ENCODE peak calls at places on chromosomes 2 and 18, in five cellular contexts. H, K, L, P and W are unnamed samples.

GRCh38 chr2:188870289-188870688 is 103.9 kb upstream of the COL3A1 start:
- DNase-seq in H (no peak), K (no peak), L (no peak), P (no peak), W (no peak)

GRCh38 chr2:61180686-61181085 is 18.7 kb downstream of the C2orf74 start:
- DNase-seq in H (no peak), K (no peak), L (no peak), P (no peak), W (no peak)

GRCh38 chr2:96684883-96685282 is 42.3 kb downstream of the FER1L5 start:
- DNase-seq in H (no peak), K (no peak), L (no peak), P (no peak), W (no peak)

GRCh38 chr2:2843969-2844548 is 513.0 kb upstream of the MYT1L start:
- DNase-seq in H (no peak), K (peak), L (no peak), P (no peak), W (peak)

GRCh38 chr18:34122724-34123334 is 101.9 kb downstream of the NOL4 start:
- DNase-seq in H (no peak), K (peak), L (no peak), P (peak), W (peak)

GRCh38 chr18:37516361-37516853 is 49.2 kb downstream of the CELF4 start:
- DNase-seq in H (no peak), K (no peak), L (no peak), P (no peak), W (no peak)

GRCh38 chr2:47068966-47069627 is 86.0 kb downstream of the STPG4 start:
- DNase-seq in H (peak), K (no peak), L (no peak), P (no peak), W (no peak)

GRCh38 chr2:73610111-73610510 is 32.1 kb downstream of the NAT8 start:
- DNase-seq in H (no peak), K (no peak), L (no peak), P (no peak), W (no peak)

GRCh38 chr18:22355598-22355997 is 62.1 kb downstream of the CTAGE1 start:
- DNase-seq in H (no peak), K (no peak), L (no peak), P (no peak), W (no peak)

GRCh38 chr2:223563462-223563861 is 38.7 kb downstream of the SCG2 start:
- DNase-seq in H (no peak), K (peak), L (no peak), P (no peak), W (no peak)

GRCh38 chr18:48084041-48084757 is 153.7 kb upstream of the SMAD2 start:
- DNase-seq in H (no peak), K (no peak), L (no peak), P (no peak), W (no peak)

GRCh38 chr18:5395860-5396448 is 100.4 kb upstream of the ZBTB14 start:
- DNase-seq in H (no peak), K (no peak), L (no peak), P (no peak), W (no peak)

GRCh38 chr2:113200736-113201490 is 27.1 kb downstream of the PSD4 start:
- DNase-seq in H (no peak), K (no peak), L (no peak), P (no peak), W (no peak)

GRCh38 chr18:52510139-52510538 is 170.1 kb downstream of the DCC start:
- DNase-seq in H (no peak), K (no peak), L (no peak), P (no peak), W (peak)

GRCh38 chr18:52903858-52904257 is 563.9 kb downstream of the DCC start:
- DNase-seq in H (no peak), K (no peak), L (peak), P (no peak), W (peak)

GRCh38 chr2:58240595-58240937 is 559 bp downstream of the FANCL start:
- DNase-seq in H (no peak), K (peak), L (no peak), P (no peak), W (no peak)

GRCh38 chr2:152166633-152167032 is 8.9 kb downstream of the STAM2 start:
- DNase-seq in H (no peak), K (no peak), L (no peak), P (no peak), W (no peak)

GRCh38 chr2:3290655-3291054 is 87.0 kb downstream of the EIPR1 start:
- DNase-seq in H (peak), K (no peak), L (no peak), P (peak), W (no peak)

GRCh38 chr2:185813707-185814106 is 75.1 kb downstream of the FSIP2 start:
- DNase-seq in H (no peak), K (no peak), L (no peak), P (no peak), W (no peak)

GRCh38 chr2:11298592-11298991 is 45.8 kb downstream of the ROCK2 start:
- DNase-seq in H (no peak), K (no peak), L (no peak), P (no peak), W (no peak)

GRCh38 chr18:57585846-57586242 is 658 bp downstream of the FECH start:
- DNase-seq in H (no peak), K (no peak), L (no peak), P (no peak), W (no peak)

GRCh38 chr2:33304032-33304864 is 172.2 kb upstream of the RASGRP3 start:
- DNase-seq in H (no peak), K (peak), L (no peak), P (no peak), W (no peak)

GRCh38 chr2:46460991-46461715 is 18.2 kb upstream of the TMEM247 start:
- DNase-seq in H (peak), K (peak), L (peak), P (peak), W (peak)

GRCh38 chr2:188345439-188345838 is 53.8 kb downstream of the GULP1 start:
- DNase-seq in H (no peak), K (no peak), L (no peak), P (no peak), W (no peak)

GRCh38 chr2:26072925-26073768 is 39.3 kb downstream of the RAB10 start:
- DNase-seq in H (no peak), K (no peak), L (no peak), P (no peak), W (peak)

GRCh38 chr18:3424280-3424890 is 25.6 kb upstream of the TGIF1 start:
- DNase-seq in H (no peak), K (no peak), L (no peak), P (no peak), W (no peak)

GRCh38 chr2:180324191-180324590 is 317.1 kb upstream of the CWC22 start:
- DNase-seq in H (no peak), K (no peak), L (no peak), P (no peak), W (no peak)

GRCh38 chr2:160408575-160409291 is 84.9 kb downstream of the RBMS1 start:
- DNase-seq in H (peak), K (no peak), L (no peak), P (no peak), W (peak)

GRCh38 chr2:158359846-158360245 is 96.7 kb downstream of the CCDC148 start:
- DNase-seq in H (no peak), K (no peak), L (no peak), P (no peak), W (no peak)

GRCh38 chr18:22346968-22347611 is 70.6 kb downstream of the CTAGE1 start:
- DNase-seq in H (peak), K (no peak), L (peak), P (peak), W (peak)

GRCh38 chr2:11122380-11122779 is 32.9 kb upstream of the SLC66A3 start:
- DNase-seq in H (no peak), K (no peak), L (no peak), P (no peak), W (no peak)

GRCh38 chr2:38741542-38741852 is 9.7 kb downstream of the SRSF7 start:
- DNase-seq in H (no peak), K (no peak), L (no peak), P (no peak), W (no peak)

GRCh38 chr2:3638456-3638810 is 19.6 kb upstream of the ALLC start:
- DNase-seq in H (no peak), K (no peak), L (no peak), P (no peak), W (no peak)

DNA sequence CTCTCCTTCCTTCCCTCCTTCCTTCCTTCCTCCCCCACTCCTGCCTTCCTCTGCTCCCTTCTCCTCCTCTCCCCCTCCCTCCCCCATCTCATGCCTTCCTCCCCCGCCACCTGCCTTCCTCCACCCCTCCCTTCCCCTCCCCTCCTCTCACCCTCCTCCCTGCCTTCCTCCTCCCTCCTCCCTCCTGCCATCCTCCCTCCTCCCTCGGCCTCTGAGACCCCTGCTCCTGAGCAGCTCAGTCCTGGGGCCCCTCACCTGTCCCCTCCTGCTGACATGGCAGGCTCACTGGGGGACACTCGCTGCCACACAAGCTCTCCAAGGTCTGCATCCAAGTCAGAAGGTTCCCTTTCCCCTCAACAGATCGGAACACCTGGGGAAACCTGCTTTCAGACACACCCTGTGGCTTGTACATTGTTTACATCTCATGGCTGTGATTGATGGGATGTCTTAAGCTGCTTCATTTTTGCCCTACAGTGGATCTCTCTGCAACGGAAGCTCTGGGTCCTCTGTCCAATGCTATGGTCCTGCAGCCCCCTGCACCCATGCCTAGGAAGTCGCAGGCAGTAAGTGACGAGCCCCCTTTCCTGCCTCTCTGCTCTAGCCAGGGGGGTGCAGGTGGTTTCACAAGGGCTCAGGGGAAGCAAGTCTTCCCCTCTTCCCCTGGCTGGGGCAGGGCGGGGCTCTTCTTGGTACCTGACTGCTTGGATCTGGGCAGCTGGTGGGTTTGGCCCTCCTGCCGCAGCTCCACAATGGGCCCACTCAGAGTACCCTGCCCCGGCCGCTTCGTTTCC is 22.9 kb downstream of the ITGB1BP1 start:
- DNase-seq in H (no peak), K (no peak), L (no peak), P (no peak), W (no peak)
- TF ChIP-seq CTCF in H (no peak), K (no peak), L (no peak), P (no peak), W (no peak)

GRCh38 chr18:11393486-11393885 is 215.9 kb upstream of the SLC35G4 start:
- DNase-seq in H (no peak), K (no peak), L (no peak), P (no peak), W (no peak)

GRCh38 chr18:11392974-11393373 is 216.4 kb upstream of the SLC35G4 start:
- DNase-seq in H (no peak), K (no peak), L (no peak), P (no peak), W (no peak)

GRCh38 chr18:11398625-11399024 is 210.8 kb upstream of the SLC35G4 start:
- DNase-seq in H (no peak), K (peak), L (no peak), P (no peak), W (no peak)
- TF ChIP-seq CTCF in H (no peak), K (peak), L (no peak), P (no peak), W (peak)

GRCh38 chr2:216689397-216689796 is 6.0 kb downstream of the IGFBP5 start:
- DNase-seq in H (no peak), K (no peak), L (no peak), P (no peak), W (no peak)

GRCh38 chr2:216688731-216689360 is 6.5 kb downstream of the IGFBP5 start:
- DNase-seq in H (peak), K (no peak), L (no peak), P (peak), W (no peak)

GRCh38 chr2:216687111-216687510 is 8.2 kb downstream of the IGFBP5 start:
- DNase-seq in H (no peak), K (no peak), L (no peak), P (no peak), W (no peak)

GRCh38 chr2:216685327-216685875 is 9.9 kb downstream of the IGFBP5 start:
- DNase-seq in H (no peak), K (no peak), L (no peak), P (no peak), W (no peak)

DNA sequence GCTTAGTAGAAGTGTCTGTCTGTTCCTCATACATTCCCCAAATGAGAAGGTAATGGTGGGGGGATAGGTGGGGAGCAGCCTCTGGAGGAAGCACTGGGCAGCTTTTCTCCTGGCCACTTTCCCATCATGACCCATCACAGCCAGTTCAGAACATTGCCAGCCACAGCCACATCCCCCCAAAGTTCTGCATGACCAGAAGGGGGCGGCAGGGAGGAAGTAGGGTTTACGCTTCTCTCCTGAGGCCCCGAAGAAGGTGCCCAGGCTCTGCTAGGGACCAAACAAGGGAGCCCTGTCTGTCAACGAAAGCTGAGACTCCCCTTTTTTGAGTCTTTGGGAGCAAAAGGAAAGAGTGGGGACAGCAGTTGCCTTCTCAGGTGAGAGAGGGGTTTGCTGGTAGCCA is 7.7 kb downstream of the IGFBP5 start:
- DNase-seq in H (no peak), K (peak), L (no peak), P (no peak), W (peak)
- TF ChIP-seq CTCF in H (peak), K (peak), L (no peak), P (no peak), W (peak)

GRCh38 chr18:63676526-63676925 is 14.8 kb upstream of the SERPINB3 start:
- DNase-seq in H (no peak), K (peak), L (no peak), P (no peak), W (peak)
- TF ChIP-seq CTCF in H (no peak), K (peak), L (no peak), P (no peak), W (peak)

DNA sequence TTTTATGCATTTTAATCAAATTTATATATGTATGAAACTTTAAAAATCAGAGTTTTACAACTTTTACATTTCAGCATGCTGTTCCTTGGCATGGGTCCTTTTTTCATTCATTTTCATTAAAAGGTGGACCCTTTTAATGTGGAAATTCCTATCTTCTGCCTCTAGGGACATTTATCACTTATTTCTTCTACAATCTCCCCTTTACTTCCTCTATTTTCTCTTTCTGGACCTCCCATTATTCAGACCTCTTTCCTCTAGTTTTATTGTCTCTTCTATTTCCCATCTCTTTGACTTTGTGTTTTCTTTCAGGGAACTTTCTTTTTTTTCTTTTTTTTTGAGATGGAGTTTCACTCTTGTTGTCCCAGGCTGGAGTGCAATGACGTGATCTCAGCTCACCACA is 5.7 kb downstream of the PROC start:
- DNase-seq in H (no peak), K (no peak), L (no peak), P (no peak), W (no peak)
- TF ChIP-seq CTCF in H (no peak), K (no peak), L (no peak), P (no peak), W (peak)

GRCh38 chr2:230924470-230925341 is at the start of gene GPR55:
- DNase-seq in H (no peak), K (no peak), L (peak), P (peak), W (peak)
- TF ChIP-seq CTCF in H (no peak), K (peak), L (no peak), P (no peak), W (peak)

GRCh38 chr2:44770221-44771187 is 171.0 kb upstream of the SIX3 start:
- DNase-seq in H (no peak), K (no peak), L (no peak), P (no peak), W (peak)
- TF ChIP-seq CTCF in H (no peak), K (no peak), L (no peak), P (no peak), W (no peak)

GRCh38 chr2:104332733-104333132 is 521.2 kb upstream of the POU3F3 start:
- DNase-seq in H (no peak), K (no peak), L (no peak), P (no peak), W (no peak)
- TF ChIP-seq CTCF in H (no peak), K (no peak), L (no peak), P (no peak), W (no peak)

DNA sequence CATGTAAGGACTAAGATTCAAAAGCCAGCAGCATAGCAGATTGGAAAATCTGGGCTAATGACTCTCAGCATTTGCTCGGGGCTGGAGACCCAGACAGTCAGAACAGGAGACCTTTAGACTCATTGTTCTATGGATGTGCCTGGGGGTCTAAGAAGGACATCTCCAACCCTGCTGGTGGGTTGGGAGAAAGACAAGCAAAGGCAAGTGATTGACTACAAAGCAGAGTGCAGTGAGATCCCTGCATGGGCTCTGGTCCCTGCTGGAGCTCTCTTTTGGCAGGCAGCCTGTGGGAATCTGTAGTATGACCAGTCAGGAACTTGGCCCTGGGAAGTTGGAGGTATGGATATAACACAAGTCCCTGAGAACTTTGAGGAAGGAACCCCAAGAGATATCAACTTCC is 236.2 kb downstream of the CYRIA start:
- DNase-seq in H (no peak), K (no peak), L (no peak), P (no peak), W (no peak)
- TF ChIP-seq CTCF in H (no peak), K (no peak), L (no peak), P (no peak), W (no peak)